ENCODE peak calls at places on chromosome 6, in five cellular contexts. F, V, N, X and Z are unnamed samples.

GRCh38 chr6:15184441-15184861 is 61.4 kb upstream of the JARID2 start:
- DNase-seq in F (no peak), V (no peak), N (no peak), X (no peak), Z (no peak)

GRCh38 chr6:14100098-14100497 is 17.5 kb upstream of the CD83 start:
- DNase-seq in F (no peak), V (no peak), N (no peak), X (no peak), Z (no peak)

GRCh38 chr6:113634352-113635163 is 222.6 kb upstream of the MARCKS start:
- DNase-seq in F (no peak), V (no peak), N (no peak), X (peak; percentile 63), Z (no peak)

GRCh38 chr6:153553627-153554026 is 422.5 kb upstream of the RGS17 start:
- DNase-seq in F (no peak), V (no peak), N (peak; percentile 72), X (peak; percentile 1), Z (peak; percentile 45)

GRCh38 chr6:132011582-132011981 is 60.4 kb upstream of the CCN2 start:
- DNase-seq in F (no peak), V (no peak), N (no peak), X (peak; percentile 90), Z (no peak)

GRCh38 chr6:29811377-29811776 is 16.2 kb upstream of the HLA-G start:
- DNase-seq in F (no peak), V (no peak), N (no peak), X (no peak), Z (no peak)

GRCh38 chr6:152170702-152171667 is 363.5 kb downstream of the ESR1 start:
- DNase-seq in F (peak; percentile 29), V (no peak), N (no peak), X (peak; percentile 63), Z (no peak)

GRCh38 chr6:13696226-13696625 is 15.4 kb downstream of the RANBP9 start:
- DNase-seq in F (no peak), V (no peak), N (no peak), X (peak; percentile 69), Z (no peak)

GRCh38 chr6:131923356-131923755 is 27.8 kb downstream of the CCN2 start:
- DNase-seq in F (no peak), V (no peak), N (peak; percentile 85), X (peak; percentile 53), Z (peak; percentile 66)

GRCh38 chr6:151807513-151808330 is at the start of gene ESR1:
- DNase-seq in F (no peak), V (no peak), N (peak; percentile 56), X (peak; percentile 19), Z (no peak)

GRCh38 chr6:44432227-44432626 is 44.7 kb downstream of the CDC5L start:
- DNase-seq in F (no peak), V (no peak), N (no peak), X (no peak), Z (no peak)

GRCh38 chr6:45495404-45496084 is 117.8 kb upstream of the SUPT3H start:
- DNase-seq in F (peak; percentile 7), V (no peak), N (no peak), X (no peak), Z (no peak)

GRCh38 chr6:85417336-85417735 is 32.5 kb upstream of the NT5E start:
- DNase-seq in F (no peak), V (no peak), N (no peak), X (no peak), Z (no peak)

GRCh38 chr6:160160450-160160849 is 38.8 kb downstream of the SLC22A1 start:
- DNase-seq in F (no peak), V (no peak), N (no peak), X (peak; percentile 19), Z (peak; percentile 22)

GRCh38 chr6:35042041-35042440 is 99.1 kb downstream of the TCP11 start:
- DNase-seq in F (no peak), V (no peak), N (no peak), X (no peak), Z (no peak)

GRCh38 chr6:122339661-122340060 is 59.8 kb upstream of the HSF2 start:
- DNase-seq in F (no peak), V (no peak), N (no peak), X (peak; percentile 31), Z (no peak)

GRCh38 chr6:19052219-19052618 is 665.1 kb downstream of the RNF144B start:
- DNase-seq in F (no peak), V (no peak), N (no peak), X (peak; percentile 26), Z (no peak)

GRCh38 chr6:118644007-118644406 is 7.4 kb downstream of the CEP85L start:
- DNase-seq in F (no peak), V (no peak), N (no peak), X (no peak), Z (no peak)

GRCh38 chr6:168047841-168048723 is 30.9 kb downstream of the FRMD1 start:
- DNase-seq in F (no peak), V (peak; percentile 31), N (no peak), X (no peak), Z (no peak)

GRCh38 chr6:99138445-99138844 is 190.7 kb upstream of the FBXL4 start:
- DNase-seq in F (no peak), V (no peak), N (no peak), X (no peak), Z (no peak)

GRCh38 chr6:130676077-130676772 is 151.0 kb upstream of the SMLR1 start:
- DNase-seq in F (no peak), V (no peak), N (peak; percentile 30), X (no peak), Z (peak; percentile 90)

GRCh38 chr6:89952696-89953095 is 58.4 kb downstream of the GJA10 start:
- DNase-seq in F (peak; percentile 36), V (no peak), N (no peak), X (peak; percentile 23), Z (peak; percentile 78)

GRCh38 chr6:44247338-44248302 is 719 bp downstream of the HSP90AB1 start:
- DNase-seq in F (peak; percentile 87), V (peak; percentile 90), N (peak; percentile 63), X (peak; percentile 74), Z (peak; percentile 53)

GRCh38 chr6:12750416-12750815 is 33.8 kb downstream of the PHACTR1 start:
- DNase-seq in F (no peak), V (no peak), N (peak; percentile 10), X (no peak), Z (no peak)

GRCh38 chr6:117677553-117678131 is 2.4 kb downstream of the NUS1 start:
- DNase-seq in F (peak; percentile 3), V (no peak), N (no peak), X (peak; percentile 27), Z (no peak)

GRCh38 chr6:71043902-71044301 is 87.0 kb upstream of the B3GAT2 start:
- DNase-seq in F (no peak), V (no peak), N (no peak), X (no peak), Z (no peak)

GRCh38 chr6:42222450-42222849 is 4.8 kb upstream of the MRPS10 start:
- DNase-seq in F (no peak), V (no peak), N (no peak), X (no peak), Z (no peak)

GRCh38 chr6:52596371-52597028 is 19.6 kb upstream of the TRAM2 start:
- DNase-seq in F (no peak), V (no peak), N (no peak), X (peak; percentile 86), Z (peak; percentile 64)

DNA sequence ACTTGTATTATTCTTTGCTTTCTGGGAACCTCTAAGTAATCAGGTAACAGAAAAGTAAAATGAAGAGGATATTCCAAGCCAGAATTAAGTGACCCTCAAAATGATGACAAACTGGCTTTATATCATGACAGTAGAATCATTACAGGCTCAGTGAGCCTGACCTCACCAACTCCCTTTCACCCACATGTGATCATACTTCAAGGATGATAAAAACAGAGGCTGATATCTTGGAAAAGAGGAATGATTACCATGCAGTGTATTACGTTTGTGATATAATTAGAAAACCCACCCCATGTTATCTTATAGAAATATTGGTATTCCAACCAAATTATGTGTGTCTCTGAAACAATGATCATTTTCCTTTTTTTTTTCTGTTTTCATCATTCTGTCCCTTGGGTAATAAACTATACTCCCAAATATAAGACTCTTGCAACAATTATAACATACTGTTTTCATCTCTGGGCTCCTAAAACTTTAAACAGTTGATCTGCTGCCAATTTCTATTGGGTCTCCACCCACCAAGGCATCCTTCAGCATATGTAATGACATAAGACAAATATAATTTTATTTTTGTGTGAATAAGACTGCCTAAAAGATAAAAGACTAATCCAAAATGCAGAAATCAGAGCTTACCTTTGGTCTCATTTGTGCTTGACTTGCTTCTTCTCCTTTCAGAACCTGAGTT is 115.7 kb downstream of the DST start:
- DNase-seq in F (no peak), V (no peak), N (no peak), X (no peak), Z (no peak)
- H3K4me1 ChIP-seq in F (no peaks in the 10 kb centered on the region), V (no peaks in the 10 kb centered on the region), N (peaks cover 49% of the 10 kb centered on the region), X (peaks cover 60% of the 10 kb centered on the region), Z (no peaks in the 10 kb centered on the region)

GRCh38 chr6:17984822-17985660 is 2.4 kb downstream of the KIF13A start:
- DNase-seq in F (no peak), V (no peak), N (no peak), X (peak; percentile 70), Z (no peak)
- H3K4me3 ChIP-seq in F (no peak overlapping the region), V (peak overlapping the region; percentile 60), N (no peak overlapping the region), X (peak overlapping the region; percentile 98), Z (peak overlapping the region; percentile 15)

GRCh38 chr6:17485946-17486345 is 92.6 kb downstream of the CAP2 start:
- DNase-seq in F (no peak), V (no peak), N (no peak), X (no peak), Z (no peak)

GRCh38 chr6:17483391-17484016 is 90.1 kb downstream of the CAP2 start:
- DNase-seq in F (no peak), V (no peak), N (no peak), X (no peak), Z (no peak)

GRCh38 chr6:17484201-17484606 is 90.8 kb downstream of the CAP2 start:
- DNase-seq in F (no peak), V (no peak), N (no peak), X (no peak), Z (no peak)

GRCh38 chr6:17485181-17485580 is 91.8 kb downstream of the CAP2 start:
- DNase-seq in F (no peak), V (no peak), N (no peak), X (no peak), Z (no peak)

DNA sequence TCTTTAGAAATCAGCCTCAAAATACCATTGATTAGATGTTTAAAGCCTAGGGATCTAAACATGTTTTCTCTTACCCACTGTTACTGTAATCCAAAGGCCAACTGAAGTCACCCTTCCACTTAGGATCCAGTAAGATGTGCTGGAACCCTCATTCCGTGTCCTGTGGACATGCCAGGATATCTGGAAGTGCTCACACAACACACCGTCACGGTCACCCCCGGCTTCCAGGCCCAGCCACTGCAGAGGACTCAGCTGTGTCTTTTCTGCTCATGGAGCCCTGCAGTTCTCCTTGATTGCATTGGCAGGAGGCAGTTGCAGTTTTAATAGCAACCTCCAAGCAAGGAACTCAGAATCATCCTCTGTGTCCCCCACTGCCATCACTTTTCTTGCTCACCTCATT is 93.3 kb downstream of the CAP2 start:
- DNase-seq in F (no peak), V (no peak), N (no peak), X (no peak), Z (no peak)
- H3K4me1 ChIP-seq in F (no peaks in the 10 kb centered on the region), V (no peaks in the 10 kb centered on the region), N (no peaks in the 10 kb centered on the region), X (peaks cover 1% of the 10 kb centered on the region), Z (peaks cover 15% of the 10 kb centered on the region)

DNA sequence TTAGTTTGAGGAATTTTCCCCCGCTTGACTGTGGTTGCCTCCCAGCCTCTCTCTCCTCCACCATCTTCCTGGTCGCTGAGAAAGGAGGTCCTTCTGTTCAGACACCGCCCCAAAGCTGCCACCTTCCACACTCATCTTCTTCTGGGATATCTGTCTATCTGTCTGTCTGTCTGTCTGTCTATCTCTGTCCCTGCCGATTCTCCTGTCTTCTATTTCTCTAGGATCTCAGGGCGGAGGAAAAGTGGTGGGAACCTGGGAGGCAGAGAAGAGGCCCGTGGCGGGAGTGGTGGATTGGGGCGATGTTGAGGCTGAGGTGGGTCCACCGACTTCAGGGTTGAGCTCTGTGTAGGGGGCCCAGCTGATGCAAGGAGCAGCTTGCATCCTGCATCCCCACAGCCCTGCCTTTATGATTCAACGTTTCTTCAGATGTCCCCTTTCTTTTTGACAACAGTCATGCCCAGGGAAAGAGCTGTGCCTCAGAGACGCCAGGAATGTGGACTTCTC is 196.9 kb upstream of the ZNF184 start:
- DNase-seq in F (no peak), V (no peak), N (peak; percentile 50), X (peak; percentile 19), Z (no peak)
- H3K4me3 ChIP-seq in F (no peak overlapping the region), V (no peak overlapping the region), N (peak overlapping the region; percentile 58), X (peak overlapping the region; percentile 70), Z (no peak overlapping the region)